ENCODE peak calls at places on chromosomes 7 and 10, in four cellular contexts. X, R, G and O are unnamed samples.

GRCh38 chr10:79382491-79382941 is 35.2 kb downstream of the PPIF start:
- DNase-seq in X (no peak), R (no peak), G (no peak), O (no peak)

GRCh38 chr7:113891828-113892227 is 27.0 kb downstream of the PPP1R3A start:
- DNase-seq in X (no peak), R (peak), G (peak), O (no peak)

GRCh38 chr7:39735903-39736302 is 112.5 kb downstream of the RALA start:
- DNase-seq in X (no peak), R (no peak), G (peak), O (no peak)

GRCh38 chr10:62959553-62959952 is 143.4 kb upstream of the EGR2 start:
- DNase-seq in X (no peak), R (no peak), G (no peak), O (no peak)

GRCh38 chr10:114391599-114391998 is 12.7 kb downstream of the AFAP1L2 start:
- DNase-seq in X (no peak), R (no peak), G (no peak), O (no peak)

GRCh38 chr10:29929006-29929405 is 130.4 kb downstream of the JCAD start:
- DNase-seq in X (no peak), R (no peak), G (no peak), O (no peak)

GRCh38 chr7:77627307-77627671 is 69.0 kb upstream of the RSBN1L start:
- DNase-seq in X (no peak), R (no peak), G (no peak), O (no peak)

GRCh38 chr7:34748244-34749039 is 90.4 kb downstream of the NPSR1 start:
- DNase-seq in X (peak), R (no peak), G (peak), O (peak)

GRCh38 chr10:103657061-103657591 is 163.6 kb downstream of the NEURL1 start:
- DNase-seq in X (no peak), R (no peak), G (no peak), O (no peak)

GRCh38 chr7:87312215-87312865 is 33.1 kb upstream of the CROT start:
- DNase-seq in X (no peak), R (no peak), G (peak), O (peak)

GRCh38 chr7:41955475-41956243 is 252.8 kb upstream of the INHBA start:
- DNase-seq in X (peak), R (peak), G (peak), O (peak)

GRCh38 chr10:51035344-51035743 is 38.9 kb upstream of the PRKG1 start:
- DNase-seq in X (no peak), R (no peak), G (no peak), O (peak)

GRCh38 chr10:51034769-51035168 is 39.5 kb upstream of the PRKG1 start:
- DNase-seq in X (no peak), R (no peak), G (no peak), O (no peak)

GRCh38 chr10:51030480-51030879 is 43.8 kb upstream of the PRKG1 start:
- DNase-seq in X (no peak), R (no peak), G (peak), O (no peak)

GRCh38 chr10:51029172-51029641 is 45.1 kb upstream of the PRKG1 start:
- DNase-seq in X (no peak), R (peak), G (peak), O (no peak)

GRCh38 chr10:51031995-51032394 is 42.3 kb upstream of the PRKG1 start:
- DNase-seq in X (peak), R (no peak), G (no peak), O (no peak)
- TF ChIP-seq CTCF in X (no peak), R (no peak), G (no peak), O (no peak)

GRCh38 chr10:7813481-7813880 is 4.8 kb upstream of the TAF3 start:
- DNase-seq in X (no peak), R (no peak), G (no peak), O (no peak)
- TF ChIP-seq CTCF in X (no peak), R (no peak), G (peak), O (no peak)

GRCh38 chr7:116438274-116438673 is 61.3 kb upstream of the CAV2 start:
- DNase-seq in X (no peak), R (no peak), G (peak), O (no peak)
- TF ChIP-seq CTCF in X (no peak), R (peak), G (peak), O (no peak)

GRCh38 chr7:30029696-30030095 is 1.5 kb downstream of the PLEKHA8 start:
- DNase-seq in X (no peak), R (no peak), G (no peak), O (peak)
- TF ChIP-seq CTCF in X (no peak), R (peak), G (no peak), O (peak)

GRCh38 chr7:94509879-94510581 is 421 bp downstream of the CASD1 start:
- DNase-seq in X (peak), R (no peak), G (peak), O (peak)
- TF ChIP-seq CTCF in X (no peak), R (peak), G (peak), O (no peak)

DNA sequence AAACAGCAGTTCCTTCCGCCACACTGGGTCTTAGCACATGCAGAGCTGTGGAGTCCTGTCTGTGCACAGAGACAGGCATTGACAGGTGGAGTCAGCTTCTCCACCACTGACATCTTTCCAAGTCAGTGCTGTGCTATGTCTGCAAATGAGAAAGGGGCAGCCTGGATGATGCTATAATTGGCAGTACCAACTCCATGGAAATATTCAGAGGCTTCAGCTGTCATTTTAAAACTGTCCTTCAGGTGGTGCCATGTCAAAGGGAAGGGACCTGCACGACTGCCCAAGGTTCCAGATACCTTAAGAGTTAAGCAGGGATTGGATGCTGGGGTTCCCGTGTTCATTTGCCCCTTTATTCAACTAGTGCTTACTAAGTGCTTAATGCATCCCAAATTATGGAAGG is 258.0 kb upstream of the PRKCQ start:
- DNase-seq in X (no peak), R (no peak), G (no peak), O (peak)
- TF ChIP-seq CTCF in X (no peak), R (peak), G (no peak), O (no peak)

DNA sequence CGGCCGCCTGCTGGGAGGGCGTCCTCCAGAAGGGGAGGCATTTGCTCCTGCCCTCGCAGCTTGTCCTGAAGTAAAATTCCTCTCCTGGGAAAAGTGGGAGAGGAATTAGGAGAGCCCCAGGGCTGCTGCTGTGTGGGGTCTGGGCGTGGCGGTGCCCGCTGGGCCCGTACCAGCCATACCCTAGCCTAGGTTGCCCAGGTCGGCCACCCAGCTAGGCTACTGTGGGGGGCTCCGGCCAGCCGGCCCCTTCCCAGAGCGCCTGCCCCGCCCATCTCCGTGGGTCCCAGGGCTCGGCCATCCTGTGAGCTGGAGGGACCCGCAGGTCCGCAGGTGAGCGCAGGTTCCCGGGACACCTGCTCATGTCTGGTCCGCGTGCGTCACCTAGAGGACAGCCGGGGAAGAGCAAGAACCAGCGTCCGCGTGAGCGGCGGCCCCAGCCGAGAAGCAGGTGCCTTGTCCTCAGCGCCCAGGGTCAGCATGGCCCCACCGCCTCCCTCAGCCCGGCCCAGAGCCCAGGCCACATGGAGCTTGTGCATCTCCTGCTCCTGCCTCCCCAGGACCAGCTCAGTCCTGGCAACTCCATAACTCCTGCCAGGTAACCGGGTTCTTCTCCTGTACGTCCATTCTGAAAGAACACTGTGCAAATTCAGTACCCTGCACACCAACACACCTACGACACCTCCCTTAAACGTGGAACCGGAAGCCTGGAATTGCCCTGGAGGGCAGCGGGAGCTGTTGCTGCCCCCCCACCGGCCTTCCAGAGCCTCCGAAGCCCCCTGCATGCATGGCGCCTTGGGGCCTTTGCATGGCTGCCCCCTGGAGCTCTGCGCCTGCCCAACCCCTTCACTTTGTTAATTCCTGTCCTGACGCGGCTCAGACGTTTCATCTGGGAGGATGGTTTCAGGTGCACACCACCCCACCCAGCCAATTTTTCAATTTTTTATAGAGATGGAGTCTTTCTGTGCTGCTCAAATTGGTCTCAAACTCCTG is 22.8 kb upstream of the FOXL3 start:
- DNase-seq in X (no peak), R (no peak), G (no peak), O (peak)
- TF ChIP-seq CTCF in X (peak), R (peak), G (peak), O (peak)